ENCODE peak calls at places on chromosomes 3 and 15, in eight cellular contexts. W is GM20000, Z is HCT116, G is pons, C is neural progenitor cell, P is NCI-H1092, L is HTR-8/SVneo, K is NCI-H1417. J is an unnamed sample.

GRCh38 chr15:95663156-95663831 is 667.2 kb upstream of the NR2F2 start:
- DNase-seq in Z (no peak), P (no peak), C (no peak), W (no peak), L (no peak), G (no peak), K (no peak), J (no peak)

GRCh38 chr3:25237602-25238001 is 190.5 kb upstream of the RARB start:
- DNase-seq in K (no peak), G (no peak), P (no peak), C (no peak), Z (no peak), W (no peak), L (no peak), J (no peak)

GRCh38 chr3:20573175-20573574 is 387.2 kb upstream of the SGO1 start:
- DNase-seq in L (no peak), P (no peak), C (no peak), G (no peak), W (no peak), Z (no peak), K (no peak), J (no peak)

GRCh38 chr3:87350367-87351199 is 74.2 kb upstream of the POU1F1 start:
- DNase-seq in P (peak), Z (peak), W (peak), K (peak), C (peak), L (peak), G (peak), J (no peak)

GRCh38 chr3:156818890-156819289 is 7.3 kb upstream of the LEKR1 start:
- DNase-seq in K (no peak), G (no peak), C (no peak), W (no peak), P (no peak), Z (peak), L (peak), J (no peak)

GRCh38 chr3:183197734-183198133 is 35.2 kb upstream of the LAMP3 start:
- DNase-seq in Z (no peak), L (no peak), G (no peak), W (no peak), C (no peak), K (no peak), P (no peak), J (no peak)

GRCh38 chr3:45993421-45994027 is 2.1 kb downstream of the FYCO1 start:
- DNase-seq in C (no peak), P (no peak), L (no peak), G (no peak), K (no peak), Z (no peak), W (no peak), J (no peak)

GRCh38 chr3:9024341-9024740 is 61.1 kb upstream of the RAD18 start:
- DNase-seq in C (no peak), K (no peak), P (no peak), G (no peak), Z (no peak), W (no peak), L (no peak), J (no peak)

GRCh38 chr3:173857154-173857553 is 459.6 kb downstream of the NLGN1 start:
- DNase-seq in W (no peak), L (no peak), Z (no peak), G (no peak), C (no peak), P (no peak), K (no peak), J (no peak)

GRCh38 chr15:75640483-75641175 is 605 bp upstream of the IMP3 start:
- DNase-seq in Z (peak), K (peak), G (peak), L (no peak), W (peak), P (peak), C (peak), J (no peak)

GRCh38 chr15:39400821-39401550 is 179.9 kb upstream of the THBS1 start:
- DNase-seq in Z (no peak), K (no peak), W (no peak), C (no peak), P (no peak), G (no peak), L (no peak), J (no peak)

GRCh38 chr15:43270676-43271306 is 4.1 kb upstream of the TGM5 start:
- DNase-seq in C (no peak), Z (no peak), G (no peak), P (no peak), L (no peak), K (no peak), W (no peak), J (no peak)

GRCh38 chr3:78809941-78810340 is 957.9 kb downstream of the ROBO1 start:
- DNase-seq in W (no peak), G (no peak), L (no peak), Z (no peak), P (no peak), K (no peak), C (no peak), J (no peak)

GRCh38 chr3:182683335-182684257 is 109.7 kb upstream of the ATP11B start:
- DNase-seq in C (peak), G (peak), Z (peak), P (peak), W (peak), L (peak), K (peak), J (peak)

GRCh38 chr3:21942328-21942727 is 191.3 kb upstream of the ZNF385D start:
- DNase-seq in P (no peak), W (no peak), G (no peak), Z (no peak), C (no peak), L (peak), K (peak), J (no peak)

GRCh38 chr15:66802087-66803001 is 100.3 kb downstream of the SMAD6 start:
- DNase-seq in Z (no peak), C (no peak), W (no peak), P (no peak), G (no peak), K (no peak), L (peak), J (peak)

GRCh38 chr3:19149388-19149787 is 1.1 kb downstream of the KCNH8 start:
- DNase-seq in Z (no peak), C (peak), K (peak), W (peak), P (no peak), G (peak), L (no peak), J (peak)

GRCh38 chr3:30236011-30236410 is 370.4 kb upstream of the TGFBR2 start:
- DNase-seq in G (no peak), P (no peak), C (no peak), W (no peak), K (no peak), Z (no peak), L (no peak), J (no peak)

GRCh38 chr15:62163847-62164499 is 1.1 kb downstream of the C2CD4B start:
- DNase-seq in L (no peak), C (peak), W (no peak), Z (no peak), K (peak), G (no peak), P (no peak), J (peak)

GRCh38 chr3:196792771-196793170 is 53.1 kb downstream of the PAK2 start:
- DNase-seq in G (peak), K (no peak), L (peak), W (no peak), Z (no peak), C (no peak), P (no peak), J (peak)

GRCh38 chr3:102444101-102444500 is 9.3 kb downstream of the ZPLD1 start:
- DNase-seq in W (no peak), K (no peak), L (no peak), Z (no peak), C (no peak), P (no peak), G (no peak), J (no peak)

GRCh38 chr15:95259513-95259912 is 1028.2 kb downstream of the MCTP2 start:
- DNase-seq in P (peak), G (peak), K (peak), Z (peak), C (peak), W (peak), L (peak), J (peak)

GRCh38 chr3:73502609-73503560 is 121.9 kb downstream of the PDZRN3 start:
- DNase-seq in G (peak), Z (peak), P (peak), C (peak), K (peak), W (peak), L (peak), J (peak)

GRCh38 chr3:38454884-38455638 is 1.4 kb downstream of the ACVR2B start:
- DNase-seq in G (peak), L (peak), Z (no peak), W (peak), P (peak), K (peak), C (peak), J (peak)

GRCh38 chr3:121730940-121731687 is 18.4 kb downstream of the GOLGB1 start:
- DNase-seq in Z (no peak), C (peak), K (no peak), W (no peak), G (no peak), P (no peak), L (no peak), J (no peak)

GRCh38 chr15:73352082-73352481 is 16.7 kb downstream of the HCN4 start:
- DNase-seq in W (no peak), K (no peak), G (peak), C (no peak), L (no peak), Z (no peak), P (no peak), J (no peak)

GRCh38 chr3:130093741-130094391 is 12.2 kb downstream of the ALG1L2 start:
- DNase-seq in P (no peak), Z (no peak), C (peak), L (no peak), K (peak), G (no peak), W (peak), J (peak)

J was measured in ELF-1.